ENCODE peak calls at places on chromosomes 7 and 10, in five cellular contexts. One of them, this sample, is unnamed.

GRCh38 chr7:5629941-5630340 is 151.5 kb downstream of the RNF216 start:
- DNase-seq in SK-N-SH: peak; percentile 16
- DNase-seq in esophagus muscularis mucosa: no peak
- DNase-seq in GM12878: no peak
- DNase-seq in K562: no peak
- DNase-seq in this sample: no peak

GRCh38 chr10:130509881-130510689 is 373.9 kb downstream of the GLRX3 start:
- DNase-seq in SK-N-SH: no peak
- DNase-seq in esophagus muscularis mucosa: peak; percentile 91
- DNase-seq in GM12878: no peak
- DNase-seq in K562: no peak
- DNase-seq in this sample: no peak

GRCh38 chr7:132577206-132578049 is 1.2 kb upstream of the PLXNA4 start:
- DNase-seq in SK-N-SH: peak; percentile 95
- DNase-seq in esophagus muscularis mucosa: no peak
- DNase-seq in GM12878: no peak
- DNase-seq in K562: no peak
- DNase-seq in this sample: peak; percentile 42

GRCh38 chr10:75127481-75127880 is 16.0 kb downstream of the SAMD8 start:
- DNase-seq in SK-N-SH: no peak
- DNase-seq in esophagus muscularis mucosa: no peak
- DNase-seq in GM12878: no peak
- DNase-seq in K562: no peak
- DNase-seq in this sample: no peak

GRCh38 chr10:77925410-77925794 is 1.2 kb downstream of the DLG5 start:
- DNase-seq in SK-N-SH: peak; percentile 69
- DNase-seq in esophagus muscularis mucosa: no peak
- DNase-seq in GM12878: no peak
- DNase-seq in K562: no peak
- DNase-seq in this sample: no peak

GRCh38 chr7:158943234-158943633 is 86.9 kb downstream of the DYNC2I1 start:
- DNase-seq in SK-N-SH: no peak
- DNase-seq in esophagus muscularis mucosa: no peak
- DNase-seq in GM12878: no peak
- DNase-seq in K562: no peak
- DNase-seq in this sample: no peak

GRCh38 chr10:48605264-48605615 is 367 bp upstream of the ARHGAP22 start:
- DNase-seq in SK-N-SH: no peak
- DNase-seq in esophagus muscularis mucosa: no peak
- DNase-seq in GM12878: no peak
- DNase-seq in K562: no peak
- DNase-seq in this sample: no peak

GRCh38 chr10:31687545-31688482 is 240.8 kb downstream of the ARHGAP12 start:
- DNase-seq in SK-N-SH: no peak
- DNase-seq in esophagus muscularis mucosa: no peak
- DNase-seq in GM12878: no peak
- DNase-seq in K562: no peak
- DNase-seq in this sample: no peak

GRCh38 chr7:121373177-121373576 is 22.9 kb downstream of the FAM3C start:
- DNase-seq in SK-N-SH: no peak
- DNase-seq in esophagus muscularis mucosa: no peak
- DNase-seq in GM12878: no peak
- DNase-seq in K562: no peak
- DNase-seq in this sample: no peak

GRCh38 chr10:105800626-105801025 is 1159.5 kb downstream of the SORCS3 start:
- DNase-seq in SK-N-SH: no peak
- DNase-seq in esophagus muscularis mucosa: no peak
- DNase-seq in GM12878: no peak
- DNase-seq in K562: no peak
- DNase-seq in this sample: no peak

GRCh38 chr7:19404912-19405329 is 259.7 kb upstream of the FERD3L start:
- DNase-seq in SK-N-SH: no peak
- DNase-seq in esophagus muscularis mucosa: no peak
- DNase-seq in GM12878: no peak
- DNase-seq in K562: no peak
- DNase-seq in this sample: no peak

GRCh38 chr10:126519992-126520391 is 131.7 kb upstream of the ADAM12 start:
- DNase-seq in SK-N-SH: no peak
- DNase-seq in esophagus muscularis mucosa: no peak
- DNase-seq in GM12878: no peak
- DNase-seq in K562: no peak
- DNase-seq in this sample: no peak

GRCh38 chr10:25902002-25902401 is 32.0 kb upstream of the MYO3A start:
- DNase-seq in SK-N-SH: no peak
- DNase-seq in esophagus muscularis mucosa: no peak
- DNase-seq in GM12878: no peak
- DNase-seq in K562: no peak
- DNase-seq in this sample: no peak

GRCh38 chr10:5959581-5960069 is 17.7 kb downstream of the IL15RA start:
- DNase-seq in SK-N-SH: no peak
- DNase-seq in esophagus muscularis mucosa: no peak
- DNase-seq in GM12878: no peak
- DNase-seq in K562: no peak
- DNase-seq in this sample: no peak

GRCh38 chr10:99659868-99660366 is 608 bp downstream of the ENTPD7 start:
- DNase-seq in SK-N-SH: peak; percentile 18
- DNase-seq in esophagus muscularis mucosa: no peak
- DNase-seq in GM12878: no peak
- DNase-seq in K562: no peak
- DNase-seq in this sample: peak; percentile 11

GRCh38 chr10:29163746-29164145 is 125.1 kb upstream of the LYZL1 start:
- DNase-seq in SK-N-SH: no peak
- DNase-seq in esophagus muscularis mucosa: peak; percentile 37
- DNase-seq in GM12878: no peak
- DNase-seq in K562: no peak
- DNase-seq in this sample: no peak

GRCh38 chr10:79322616-79323566 is 24.4 kb upstream of the PPIF start:
- DNase-seq in SK-N-SH: no peak
- DNase-seq in esophagus muscularis mucosa: peak; percentile 93
- DNase-seq in GM12878: peak; percentile 46
- DNase-seq in K562: no peak
- DNase-seq in this sample: peak; percentile 71

GRCh38 chr7:36661135-36661840 is 63.0 kb downstream of the AOAH start:
- DNase-seq in SK-N-SH: no peak
- DNase-seq in esophagus muscularis mucosa: peak; percentile 75
- DNase-seq in GM12878: no peak
- DNase-seq in K562: no peak
- DNase-seq in this sample: peak; percentile 58

GRCh38 chr10:91251430-91252056 is 31.1 kb downstream of the PCGF5 start:
- DNase-seq in SK-N-SH: peak; percentile 26
- DNase-seq in esophagus muscularis mucosa: no peak
- DNase-seq in GM12878: peak; percentile 30
- DNase-seq in K562: peak; percentile 42
- DNase-seq in this sample: peak; percentile 52

GRCh38 chr10:1957057-1957456 is 219.7 kb upstream of the ADARB2 start:
- DNase-seq in SK-N-SH: no peak
- DNase-seq in esophagus muscularis mucosa: no peak
- DNase-seq in GM12878: no peak
- DNase-seq in K562: no peak
- DNase-seq in this sample: no peak

GRCh38 chr10:9227679-9228365 is 1173.3 kb downstream of the GATA3 start:
- DNase-seq in SK-N-SH: no peak
- DNase-seq in esophagus muscularis mucosa: no peak
- DNase-seq in GM12878: no peak
- DNase-seq in K562: no peak
- DNase-seq in this sample: no peak

GRCh38 chr7:90474284-90475210 is 5.1 kb downstream of the PTTG1IP2 start:
- DNase-seq in SK-N-SH: no peak
- DNase-seq in esophagus muscularis mucosa: no peak
- DNase-seq in GM12878: no peak
- DNase-seq in K562: no peak
- DNase-seq in this sample: no peak

GRCh38 chr7:26399309-26399610 is 107.6 kb downstream of the SNX10 start:
- DNase-seq in SK-N-SH: peak; percentile 83
- DNase-seq in esophagus muscularis mucosa: no peak
- DNase-seq in GM12878: no peak
- DNase-seq in K562: no peak
- DNase-seq in this sample: no peak

GRCh38 chr7:129970816-129971215 is 18.1 kb upstream of the UBE2H start:
- DNase-seq in SK-N-SH: no peak
- DNase-seq in esophagus muscularis mucosa: no peak
- DNase-seq in GM12878: no peak
- DNase-seq in K562: no peak
- DNase-seq in this sample: peak; percentile 80

GRCh38 chr10:79274279-79275104 is 72.8 kb upstream of the PPIF start:
- DNase-seq in SK-N-SH: peak; percentile 87
- DNase-seq in esophagus muscularis mucosa: peak; percentile 96
- DNase-seq in GM12878: no peak
- DNase-seq in K562: no peak
- DNase-seq in this sample: peak; percentile 64

GRCh38 chr7:158394936-158395335 is 192.7 kb downstream of the PTPRN2 start:
- DNase-seq in SK-N-SH: peak; percentile 97
- DNase-seq in esophagus muscularis mucosa: no peak
- DNase-seq in GM12878: no peak
- DNase-seq in K562: peak; percentile 88
- DNase-seq in this sample: peak; percentile 67

GRCh38 chr7:105931179-105931578 is 31.9 kb upstream of the CDHR3 start:
- DNase-seq in SK-N-SH: no peak
- DNase-seq in esophagus muscularis mucosa: no peak
- DNase-seq in GM12878: no peak
- DNase-seq in K562: no peak
- DNase-seq in this sample: no peak

GRCh38 chr7:23298141-23298851 is 843 bp upstream of the MALSU1 start:
- DNase-seq in SK-N-SH: peak; percentile 44
- DNase-seq in esophagus muscularis mucosa: no peak
- DNase-seq in GM12878: no peak
- DNase-seq in K562: no peak
- DNase-seq in this sample: no peak
- TF ChIP-seq EP300 in SK-N-SH: no peak
- TF ChIP-seq EP300 in esophagus muscularis mucosa: no peak
- TF ChIP-seq EP300 in GM12878: no peak
- TF ChIP-seq EP300 in K562: no peak
- TF ChIP-seq EP300 in this sample: no peak

DNA sequence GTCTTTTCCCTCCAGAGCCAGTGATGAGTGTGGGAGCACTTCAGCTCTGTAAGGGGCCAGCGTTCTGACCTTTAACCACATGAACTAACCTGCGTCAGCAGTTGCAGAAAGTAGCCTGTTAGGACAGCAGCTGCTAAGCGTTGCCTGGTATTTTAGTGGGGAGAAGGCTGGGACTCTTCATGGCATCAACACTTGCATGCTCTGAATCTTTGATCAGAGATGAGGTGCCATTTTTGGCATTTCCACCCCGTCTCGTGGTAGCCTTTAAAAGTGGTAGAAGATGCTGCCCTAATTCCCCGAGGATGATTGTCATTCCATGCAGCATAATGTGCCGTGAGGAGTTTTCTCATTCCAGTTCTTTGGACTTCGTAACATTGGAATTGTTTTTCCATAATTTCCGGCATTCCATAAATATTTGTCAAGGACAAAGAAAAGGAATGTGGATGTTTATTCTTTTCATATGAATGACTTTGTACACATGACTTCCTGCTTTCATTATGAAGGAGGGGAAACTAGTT is 92.2 kb downstream of the AVL9 start:
- DNase-seq in SK-N-SH: no peak
- DNase-seq in esophagus muscularis mucosa: no peak
- DNase-seq in GM12878: no peak
- DNase-seq in K562: no peak
- DNase-seq in this sample: no peak
- TF ChIP-seq POLR2AphosphoS5 in SK-N-SH: no peak
- TF ChIP-seq POLR2AphosphoS5 in esophagus muscularis mucosa: no peak
- TF ChIP-seq POLR2AphosphoS5 in GM12878: no peak
- TF ChIP-seq POLR2AphosphoS5 in K562: no peak
- TF ChIP-seq POLR2AphosphoS5 in this sample: no peak

GRCh38 chr10:72001026-72001380 is 36.8 kb downstream of the CHST3 start:
- DNase-seq in SK-N-SH: peak; percentile 54
- DNase-seq in esophagus muscularis mucosa: no peak
- DNase-seq in GM12878: no peak
- DNase-seq in K562: no peak
- DNase-seq in this sample: no peak

GRCh38 chr10:71998840-71999194 is 34.6 kb downstream of the CHST3 start:
- DNase-seq in SK-N-SH: peak; percentile 67
- DNase-seq in esophagus muscularis mucosa: no peak
- DNase-seq in GM12878: no peak
- DNase-seq in K562: no peak
- DNase-seq in this sample: peak; percentile 30

GRCh38 chr10:72000073-72001025 is 36.2 kb downstream of the CHST3 start:
- DNase-seq in SK-N-SH: no peak
- DNase-seq in esophagus muscularis mucosa: no peak
- DNase-seq in GM12878: no peak
- DNase-seq in K562: no peak
- DNase-seq in this sample: no peak

GRCh38 chr10:71998119-71998839 is 34.1 kb downstream of the CHST3 start:
- DNase-seq in SK-N-SH: no peak
- DNase-seq in esophagus muscularis mucosa: no peak
- DNase-seq in GM12878: no peak
- DNase-seq in K562: no peak
- DNase-seq in this sample: no peak

GRCh38 chr10:71999360-72000072 is 35.3 kb downstream of the CHST3 start:
- DNase-seq in SK-N-SH: peak; percentile 91
- DNase-seq in esophagus muscularis mucosa: no peak
- DNase-seq in GM12878: no peak
- DNase-seq in K562: no peak
- DNase-seq in this sample: peak; percentile 55
- TF ChIP-seq EP300 in SK-N-SH: no peak
- TF ChIP-seq EP300 in esophagus muscularis mucosa: no peak
- TF ChIP-seq EP300 in GM12878: no peak
- TF ChIP-seq EP300 in K562: no peak
- TF ChIP-seq EP300 in this sample: no peak

GRCh38 chr7:134593530-134594392 is 44.9 kb downstream of the AKR1B15 start:
- DNase-seq in SK-N-SH: peak; percentile 10
- DNase-seq in esophagus muscularis mucosa: no peak
- DNase-seq in GM12878: no peak
- DNase-seq in K562: peak; percentile 34
- DNase-seq in this sample: peak; percentile 41
- TF ChIP-seq POLR2AphosphoS5 in SK-N-SH: no peak
- TF ChIP-seq POLR2AphosphoS5 in esophagus muscularis mucosa: peak; percentile 59
- TF ChIP-seq POLR2AphosphoS5 in GM12878: no peak
- TF ChIP-seq POLR2AphosphoS5 in K562: peak; percentile 34
- TF ChIP-seq POLR2AphosphoS5 in this sample: no peak

GRCh38 chr7:45881759-45882464 is 6.4 kb upstream of the IGFBP1 start:
- DNase-seq in SK-N-SH: no peak
- DNase-seq in esophagus muscularis mucosa: peak; percentile 55
- DNase-seq in GM12878: no peak
- DNase-seq in K562: no peak
- DNase-seq in this sample: no peak
- TF ChIP-seq EP300 in SK-N-SH: no peak
- TF ChIP-seq EP300 in esophagus muscularis mucosa: no peak
- TF ChIP-seq EP300 in GM12878: no peak
- TF ChIP-seq EP300 in K562: no peak
- TF ChIP-seq EP300 in this sample: no peak

GRCh38 chr7:149854611-149855367 is 16.6 kb downstream of the ZNF862 start:
- DNase-seq in SK-N-SH: peak; percentile 81
- DNase-seq in esophagus muscularis mucosa: no peak
- DNase-seq in GM12878: no peak
- DNase-seq in K562: no peak
- DNase-seq in this sample: peak; percentile 71
- TF ChIP-seq POLR2AphosphoS5 in SK-N-SH: no peak
- TF ChIP-seq POLR2AphosphoS5 in esophagus muscularis mucosa: peak; percentile 43
- TF ChIP-seq POLR2AphosphoS5 in GM12878: no peak
- TF ChIP-seq POLR2AphosphoS5 in K562: no peak
- TF ChIP-seq POLR2AphosphoS5 in this sample: no peak

DNA sequence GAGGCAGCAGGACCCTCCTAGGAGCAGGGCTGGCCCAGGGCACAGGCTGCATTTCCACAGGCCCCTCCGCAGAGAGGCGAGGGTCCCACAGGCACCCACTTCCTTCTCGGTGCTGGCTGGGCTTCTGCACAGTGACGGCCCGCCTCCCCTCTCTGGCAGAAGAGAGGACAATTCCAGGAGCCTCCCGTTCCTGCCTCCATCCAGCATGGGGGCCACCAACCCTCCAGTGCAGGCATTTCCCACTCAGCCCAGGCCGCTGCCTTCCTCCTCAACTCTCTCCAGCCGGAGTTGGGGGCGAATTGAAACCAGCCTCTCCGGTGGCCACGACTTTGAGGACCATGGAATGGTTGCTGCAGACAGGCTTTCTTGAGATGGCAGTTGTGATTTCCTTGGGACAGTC is 125.0 kb upstream of the PPP2R2D start:
- DNase-seq in SK-N-SH: no peak
- DNase-seq in esophagus muscularis mucosa: no peak
- DNase-seq in GM12878: no peak
- DNase-seq in K562: no peak
- DNase-seq in this sample: no peak
- TF ChIP-seq EP300 in SK-N-SH: no peak
- TF ChIP-seq EP300 in esophagus muscularis mucosa: no peak
- TF ChIP-seq EP300 in GM12878: no peak
- TF ChIP-seq EP300 in K562: no peak
- TF ChIP-seq EP300 in this sample: no peak

This sample was measured in transverse colon.